ENCODE peak calls at places on chromosome 22, in seven cellular contexts. One of them, this sample, is unnamed.

GRCh38 chr22:24066260-24066659 is 55.2 kb downstream of the CABIN1 start:
- DNase-seq in GM06990: no peak
- DNase-seq in psoas muscle: no peak
- DNase-seq in endothelial cell: no peak
- DNase-seq in Peyer's patch: no peak
- DNase-seq in spleen: no peak
- DNase-seq in astrocyte of the spinal cord: no peak
- DNase-seq in this sample: no peak

GRCh38 chr22:39449708-39450107 is 7.1 kb upstream of the MGAT3 start:
- DNase-seq in endothelial cell: no peak
- DNase-seq in spleen: peak
- DNase-seq in Peyer's patch: peak
- DNase-seq in psoas muscle: no peak
- DNase-seq in astrocyte of the spinal cord: no peak
- DNase-seq in GM06990: no peak
- DNase-seq in this sample: no peak

GRCh38 chr22:35923026-35923425 is 105.6 kb downstream of the RBFOX2 start:
- DNase-seq in endothelial cell: no peak
- DNase-seq in Peyer's patch: no peak
- DNase-seq in astrocyte of the spinal cord: no peak
- DNase-seq in psoas muscle: no peak
- DNase-seq in GM06990: no peak
- DNase-seq in spleen: no peak
- DNase-seq in this sample: no peak

GRCh38 chr22:46061431-46062231 is 84.7 kb upstream of the WNT7B start:
- DNase-seq in astrocyte of the spinal cord: no peak
- DNase-seq in spleen: peak
- DNase-seq in Peyer's patch: peak
- DNase-seq in endothelial cell: no peak
- DNase-seq in GM06990: no peak
- DNase-seq in psoas muscle: no peak
- DNase-seq in this sample: no peak

GRCh38 chr22:21929253-21929652 is 23.4 kb downstream of the PPM1F start:
- DNase-seq in GM06990: no peak
- DNase-seq in endothelial cell: no peak
- DNase-seq in psoas muscle: no peak
- DNase-seq in astrocyte of the spinal cord: no peak
- DNase-seq in spleen: no peak
- DNase-seq in Peyer's patch: no peak
- DNase-seq in this sample: no peak

GRCh38 chr22:22866381-22867111 is 21.1 kb upstream of the IGLL5 start:
- DNase-seq in psoas muscle: no peak
- DNase-seq in endothelial cell: no peak
- DNase-seq in Peyer's patch: no peak
- DNase-seq in GM06990: no peak
- DNase-seq in astrocyte of the spinal cord: no peak
- DNase-seq in spleen: no peak
- DNase-seq in this sample: no peak

GRCh38 chr22:31646186-31647019 is 15.6 kb downstream of the PISD start:
- DNase-seq in astrocyte of the spinal cord: peak
- DNase-seq in endothelial cell: no peak
- DNase-seq in Peyer's patch: no peak
- DNase-seq in GM06990: no peak
- DNase-seq in psoas muscle: no peak
- DNase-seq in spleen: no peak
- DNase-seq in this sample: peak

GRCh38 chr22:18966748-18967147 is 30.7 kb upstream of the PRODH start:
- DNase-seq in Peyer's patch: no peak
- DNase-seq in endothelial cell: no peak
- DNase-seq in psoas muscle: no peak
- DNase-seq in GM06990: no peak
- DNase-seq in spleen: peak
- DNase-seq in astrocyte of the spinal cord: no peak
- DNase-seq in this sample: no peak

GRCh38 chr22:36433318-36434231 is 45.8 kb upstream of the MYH9 start:
- DNase-seq in psoas muscle: no peak
- DNase-seq in spleen: no peak
- DNase-seq in endothelial cell: no peak
- DNase-seq in GM06990: no peak
- DNase-seq in Peyer's patch: no peak
- DNase-seq in astrocyte of the spinal cord: no peak
- DNase-seq in this sample: no peak

GRCh38 chr22:46195487-46196165 is 45.3 kb downstream of the PPARA start:
- DNase-seq in astrocyte of the spinal cord: no peak
- DNase-seq in endothelial cell: no peak
- DNase-seq in GM06990: no peak
- DNase-seq in Peyer's patch: peak
- DNase-seq in spleen: no peak
- DNase-seq in psoas muscle: no peak
- DNase-seq in this sample: no peak

GRCh38 chr22:47201996-47202818 is 439.8 kb downstream of the TBC1D22A start:
- DNase-seq in spleen: peak
- DNase-seq in psoas muscle: no peak
- DNase-seq in Peyer's patch: peak
- DNase-seq in astrocyte of the spinal cord: no peak
- DNase-seq in GM06990: no peak
- DNase-seq in endothelial cell: no peak
- DNase-seq in this sample: no peak

GRCh38 chr22:48661984-48662383 is 1165.7 kb downstream of the BRD1 start:
- DNase-seq in Peyer's patch: no peak
- DNase-seq in GM06990: no peak
- DNase-seq in endothelial cell: no peak
- DNase-seq in astrocyte of the spinal cord: no peak
- DNase-seq in psoas muscle: no peak
- DNase-seq in spleen: no peak
- DNase-seq in this sample: no peak

GRCh38 chr22:48362736-48363404 is 1464.8 kb downstream of the BRD1 start:
- DNase-seq in endothelial cell: no peak
- DNase-seq in GM06990: no peak
- DNase-seq in astrocyte of the spinal cord: no peak
- DNase-seq in psoas muscle: no peak
- DNase-seq in spleen: peak
- DNase-seq in Peyer's patch: peak
- DNase-seq in this sample: no peak

GRCh38 chr22:45612451-45612901 is 59.2 kb upstream of the ATXN10 start:
- DNase-seq in endothelial cell: no peak
- DNase-seq in GM06990: no peak
- DNase-seq in psoas muscle: peak
- DNase-seq in spleen: no peak
- DNase-seq in astrocyte of the spinal cord: peak
- DNase-seq in Peyer's patch: peak
- DNase-seq in this sample: no peak

GRCh38 chr22:32842486-32842885 is 41.0 kb downstream of the TIMP3 start:
- DNase-seq in astrocyte of the spinal cord: no peak
- DNase-seq in Peyer's patch: no peak
- DNase-seq in psoas muscle: no peak
- DNase-seq in endothelial cell: no peak
- DNase-seq in spleen: no peak
- DNase-seq in GM06990: no peak
- DNase-seq in this sample: no peak

GRCh38 chr22:23685205-23685784 is 5.5 kb upstream of the RGL4 start:
- DNase-seq in endothelial cell: no peak
- DNase-seq in spleen: no peak
- DNase-seq in GM06990: no peak
- DNase-seq in Peyer's patch: peak
- DNase-seq in astrocyte of the spinal cord: no peak
- DNase-seq in psoas muscle: peak
- DNase-seq in this sample: no peak

GRCh38 chr22:24134090-24134846 is 47.0 kb upstream of the SUSD2 start:
- DNase-seq in astrocyte of the spinal cord: peak
- DNase-seq in spleen: peak
- DNase-seq in endothelial cell: no peak
- DNase-seq in Peyer's patch: peak
- DNase-seq in GM06990: no peak
- DNase-seq in psoas muscle: no peak
- DNase-seq in this sample: no peak

GRCh38 chr22:36510384-36510783 is 3.5 kb upstream of the FOXRED2 start:
- DNase-seq in psoas muscle: no peak
- DNase-seq in GM06990: no peak
- DNase-seq in endothelial cell: no peak
- DNase-seq in astrocyte of the spinal cord: no peak
- DNase-seq in Peyer's patch: no peak
- DNase-seq in spleen: no peak
- DNase-seq in this sample: no peak

GRCh38 chr22:47173535-47174021 is 411.1 kb downstream of the TBC1D22A start:
- DNase-seq in spleen: peak
- DNase-seq in endothelial cell: no peak
- DNase-seq in psoas muscle: peak
- DNase-seq in Peyer's patch: peak
- DNase-seq in astrocyte of the spinal cord: no peak
- DNase-seq in GM06990: peak
- DNase-seq in this sample: no peak

GRCh38 chr22:23058063-23058462 is 12.3 kb upstream of the GNAZ start:
- DNase-seq in Peyer's patch: peak
- DNase-seq in spleen: no peak
- DNase-seq in astrocyte of the spinal cord: no peak
- DNase-seq in endothelial cell: no peak
- DNase-seq in GM06990: no peak
- DNase-seq in psoas muscle: no peak
- DNase-seq in this sample: no peak

GRCh38 chr22:45891471-45891995 is 85.4 kb downstream of the WNT7B start:
- DNase-seq in astrocyte of the spinal cord: no peak
- DNase-seq in spleen: peak
- DNase-seq in endothelial cell: no peak
- DNase-seq in GM06990: no peak
- DNase-seq in Peyer's patch: no peak
- DNase-seq in psoas muscle: peak
- DNase-seq in this sample: no peak

GRCh38 chr22:47357086-47357485 is 594.6 kb downstream of the TBC1D22A start:
- DNase-seq in Peyer's patch: no peak
- DNase-seq in astrocyte of the spinal cord: no peak
- DNase-seq in GM06990: no peak
- DNase-seq in endothelial cell: no peak
- DNase-seq in psoas muscle: no peak
- DNase-seq in spleen: peak
- DNase-seq in this sample: no peak

GRCh38 chr22:27663031-27663367 is 138.6 kb downstream of the MN1 start:
- DNase-seq in psoas muscle: no peak
- DNase-seq in astrocyte of the spinal cord: no peak
- DNase-seq in spleen: no peak
- DNase-seq in Peyer's patch: no peak
- DNase-seq in GM06990: no peak
- DNase-seq in endothelial cell: no peak
- DNase-seq in this sample: no peak

GRCh38 chr22:46734830-46735453 is 3.1 kb downstream of the CERK start:
- DNase-seq in endothelial cell: no peak
- DNase-seq in spleen: peak
- DNase-seq in GM06990: peak
- DNase-seq in Peyer's patch: peak
- DNase-seq in astrocyte of the spinal cord: no peak
- DNase-seq in psoas muscle: no peak
- DNase-seq in this sample: peak

GRCh38 chr22:34236527-34236926 is 316.3 kb upstream of the LARGE1 start:
- DNase-seq in Peyer's patch: no peak
- DNase-seq in astrocyte of the spinal cord: no peak
- DNase-seq in GM06990: no peak
- DNase-seq in spleen: no peak
- DNase-seq in endothelial cell: no peak
- DNase-seq in psoas muscle: peak
- DNase-seq in this sample: no peak
- TF ChIP-seq CTCF in Peyer's patch: no peak
- TF ChIP-seq CTCF in astrocyte of the spinal cord: no peak
- TF ChIP-seq CTCF in GM06990: no peak
- TF ChIP-seq CTCF in spleen: no peak
- TF ChIP-seq CTCF in endothelial cell: no peak
- TF ChIP-seq CTCF in psoas muscle: no peak
- TF ChIP-seq CTCF in this sample: no peak

DNA sequence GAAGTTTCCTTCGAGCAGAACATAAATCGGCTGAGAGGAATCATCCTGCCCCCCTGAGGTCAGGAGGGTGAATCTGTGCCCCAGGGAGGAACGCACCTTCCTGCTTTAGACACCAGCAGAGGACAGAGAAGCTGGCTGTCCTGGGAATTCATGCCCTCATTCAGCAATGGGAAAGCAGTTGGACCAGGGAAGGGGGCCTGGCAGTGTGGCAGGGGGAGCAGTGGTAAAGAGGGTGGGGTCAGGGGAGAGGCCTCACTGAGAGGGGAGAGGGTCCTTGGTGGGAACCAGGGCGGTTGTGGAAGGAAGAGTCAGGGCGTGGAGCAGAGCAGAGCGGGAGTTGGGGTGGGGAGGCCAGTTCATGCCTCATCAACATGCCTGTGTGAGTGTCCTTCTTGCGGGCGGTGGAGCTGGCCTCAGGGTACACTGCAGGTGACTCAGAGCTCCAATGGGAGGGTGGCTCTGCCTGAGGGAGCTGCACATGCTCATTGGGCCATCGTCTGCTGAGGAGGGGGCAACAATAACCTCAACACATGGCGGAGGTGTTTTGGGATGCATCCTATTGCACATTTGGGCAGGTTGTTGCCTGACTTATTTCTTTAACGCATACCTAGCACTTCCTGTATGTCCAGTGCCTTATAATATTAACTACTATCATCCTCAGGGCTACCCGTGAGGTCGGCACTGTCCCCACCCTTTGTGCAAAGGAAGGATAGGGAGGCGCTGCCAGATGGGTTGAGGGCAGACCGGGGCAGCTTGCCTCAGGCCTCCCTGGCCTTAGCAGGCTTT is 23.2 kb downstream of the MED15 start:
- DNase-seq in astrocyte of the spinal cord: peak
- DNase-seq in Peyer's patch: peak
- DNase-seq in psoas muscle: peak
- DNase-seq in spleen: no peak
- DNase-seq in GM06990: no peak
- DNase-seq in endothelial cell: no peak
- DNase-seq in this sample: no peak
- TF ChIP-seq CTCF in astrocyte of the spinal cord: no peak
- TF ChIP-seq CTCF in Peyer's patch: no peak
- TF ChIP-seq CTCF in psoas muscle: no peak
- TF ChIP-seq CTCF in spleen: no peak
- TF ChIP-seq CTCF in GM06990: no peak
- TF ChIP-seq CTCF in endothelial cell: no peak
- TF ChIP-seq CTCF in this sample: no peak

DNA sequence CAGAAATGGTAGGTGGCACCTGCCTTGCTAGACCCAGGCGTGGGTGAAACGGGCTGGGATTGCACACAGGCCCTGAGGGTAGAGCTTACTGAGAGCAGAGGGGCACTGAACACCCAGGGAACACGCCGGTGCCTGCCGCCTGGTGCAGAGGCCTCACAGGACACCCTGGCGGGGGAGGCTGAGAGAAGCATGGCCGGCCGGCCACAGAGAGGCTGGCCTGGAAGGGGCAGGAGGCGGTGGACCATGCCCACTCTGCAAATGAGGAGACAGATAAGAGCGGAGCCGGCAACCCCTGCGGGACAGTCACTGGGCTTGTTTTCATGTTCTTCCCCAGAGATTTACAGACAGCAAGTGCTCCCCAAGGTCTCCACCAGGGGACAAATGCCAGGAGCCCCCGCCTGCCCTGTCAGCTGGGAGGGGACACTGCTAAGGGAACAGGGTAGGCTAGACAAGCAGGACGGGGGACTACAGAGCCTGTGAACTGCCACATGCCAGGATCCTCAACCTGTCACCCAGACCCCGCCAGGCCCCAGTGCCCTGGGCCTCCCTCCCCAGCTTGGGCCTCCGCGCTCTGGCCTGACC is 38.5 kb upstream of the TCF20 start:
- DNase-seq in Peyer's patch: no peak
- DNase-seq in psoas muscle: no peak
- DNase-seq in astrocyte of the spinal cord: no peak
- DNase-seq in GM06990: no peak
- DNase-seq in endothelial cell: no peak
- DNase-seq in spleen: no peak
- DNase-seq in this sample: no peak
- TF ChIP-seq CTCF in Peyer's patch: no peak
- TF ChIP-seq CTCF in psoas muscle: no peak
- TF ChIP-seq CTCF in astrocyte of the spinal cord: no peak
- TF ChIP-seq CTCF in GM06990: no peak
- TF ChIP-seq CTCF in endothelial cell: peak
- TF ChIP-seq CTCF in spleen: no peak
- TF ChIP-seq CTCF in this sample: no peak

GRCh38 chr22:26502688-26503561 is 9.3 kb downstream of the TFIP11 start:
- DNase-seq in spleen: peak
- DNase-seq in Peyer's patch: peak
- DNase-seq in endothelial cell: peak
- DNase-seq in GM06990: peak
- DNase-seq in astrocyte of the spinal cord: peak
- DNase-seq in psoas muscle: peak
- DNase-seq in this sample: peak
- TF ChIP-seq CTCF in spleen: peak
- TF ChIP-seq CTCF in Peyer's patch: peak
- TF ChIP-seq CTCF in endothelial cell: no peak
- TF ChIP-seq CTCF in GM06990: peak
- TF ChIP-seq CTCF in astrocyte of the spinal cord: peak
- TF ChIP-seq CTCF in psoas muscle: peak
- TF ChIP-seq CTCF in this sample: peak